ENCODE peak calls at places on chromosomes 11 and 22, in ten cellular contexts. X, S, Z, O, M, Y, U, N, R and L are unnamed samples.

GRCh38 chr11:34620202-34620601 is 691 bp upstream of the EHF start:
- DNase-seq in X (no peak), S (no peak), Z (no peak), O (no peak), M (no peak), Y (no peak), U (no peak), N (no peak), R (no peak), L (no peak)

GRCh38 chr22:35541254-35541748 is 670 bp downstream of the RASD2 start:
- DNase-seq in X (no peak), S (peak), Z (no peak), O (no peak), M (no peak), Y (peak), U (no peak), N (peak), R (no peak), L (no peak)

GRCh38 chr22:46007003-46007847 is 30.3 kb upstream of the WNT7B start:
- DNase-seq in X (peak), S (no peak), Z (peak), O (no peak), M (no peak), Y (peak), U (no peak), N (peak), R (peak), L (no peak)

GRCh38 chr22:50525991-50526848 is 822 bp upstream of the SCO2 start:
- DNase-seq in X (peak), S (peak), Z (peak), O (peak), M (peak), Y (peak), U (peak), N (peak), R (peak), L (peak)

GRCh38 chr11:121890377-121890776 is 225.6 kb downstream of the BLID start:
- DNase-seq in X (peak), S (no peak), Z (peak), O (no peak), M (no peak), Y (no peak), U (no peak), N (peak), R (peak), L (no peak)

GRCh38 chr22:36180038-36180880 is 19.7 kb upstream of the APOL3 start:
- DNase-seq in X (peak), S (peak), Z (peak), O (peak), M (peak), Y (peak), U (peak), N (peak), R (peak), L (peak)

GRCh38 chr22:27152033-27152432 is 494.6 kb downstream of the MIAT start:
- DNase-seq in X (no peak), S (no peak), Z (no peak), O (no peak), M (no peak), Y (no peak), U (no peak), N (no peak), R (no peak), L (no peak)

GRCh38 chr22:19549428-19549827 is 25.2 kb upstream of the CLDN5 start:
- DNase-seq in X (no peak), S (no peak), Z (no peak), O (no peak), M (no peak), Y (no peak), U (no peak), N (no peak), R (no peak), L (no peak)

GRCh38 chr22:38843716-38844660 is at the start of gene NPTXR:
- DNase-seq in X (peak), S (peak), Z (peak), O (no peak), M (peak), Y (peak), U (peak), N (peak), R (no peak), L (peak)

GRCh38 chr11:31827458-31828206 is 16.5 kb upstream of the PAX6 start:
- DNase-seq in X (peak), S (peak), Z (peak), O (no peak), M (no peak), Y (no peak), U (no peak), N (no peak), R (no peak), L (peak)

GRCh38 chr11:65417702-65418430 is 4.7 kb upstream of the NEAT1 start:
- DNase-seq in X (peak), S (no peak), Z (peak), O (no peak), M (no peak), Y (peak), U (peak), N (peak), R (peak), L (no peak)

GRCh38 chr11:15944460-15944859 is 411.9 kb downstream of the SOX6 start:
- DNase-seq in X (no peak), S (peak), Z (no peak), O (no peak), M (no peak), Y (no peak), U (no peak), N (no peak), R (no peak), L (no peak)

GRCh38 chr11:131932584-131933360 is 562.4 kb downstream of the NTM start:
- DNase-seq in X (no peak), S (no peak), Z (no peak), O (no peak), M (no peak), Y (no peak), U (no peak), N (no peak), R (no peak), L (no peak)

GRCh38 chr11:128776088-128776433 is 82.2 kb downstream of the FLI1 start:
- DNase-seq in X (no peak), S (no peak), Z (no peak), O (no peak), M (no peak), Y (no peak), U (no peak), N (no peak), R (peak), L (no peak)

GRCh38 chr22:39620924-39621690 is 50.6 kb downstream of the CACNA1I start:
- DNase-seq in X (no peak), S (no peak), Z (no peak), O (no peak), M (no peak), Y (no peak), U (no peak), N (no peak), R (no peak), L (no peak)

GRCh38 chr22:20084547-20085413 is 4.7 kb downstream of the DGCR8 start:
- DNase-seq in X (peak), S (peak), Z (peak), O (no peak), M (peak), Y (peak), U (peak), N (peak), R (no peak), L (peak)

GRCh38 chr22:36073476-36073875 is 44.9 kb upstream of the RBFOX2 start:
- DNase-seq in X (peak), S (no peak), Z (peak), O (no peak), M (no peak), Y (no peak), U (no peak), N (peak), R (no peak), L (no peak)

GRCh38 chr11:125433454-125434121 is 62.5 kb downstream of the FEZ1 start:
- DNase-seq in X (peak), S (peak), Z (peak), O (peak), M (peak), Y (peak), U (peak), N (peak), R (peak), L (peak)

GRCh38 chr22:37824674-37825641 is 1.8 kb downstream of the GALR3 start:
- DNase-seq in X (no peak), S (peak), Z (peak), O (no peak), M (no peak), Y (peak), U (no peak), N (peak), R (peak), L (no peak)

GRCh38 chr11:15288801-15289342 is 174.1 kb downstream of the INSC start:
- DNase-seq in X (no peak), S (no peak), Z (no peak), O (no peak), M (no peak), Y (peak), U (no peak), N (no peak), R (no peak), L (no peak)

GRCh38 chr11:10208045-10208674 is 85.9 kb downstream of the SBF2 start:
- DNase-seq in X (peak), S (peak), Z (peak), O (peak), M (peak), Y (peak), U (peak), N (peak), R (peak), L (peak)

GRCh38 chr22:22812031-22812905 is 75.3 kb upstream of the IGLL5 start:
- DNase-seq in X (no peak), S (no peak), Z (no peak), O (no peak), M (no peak), Y (no peak), U (no peak), N (no peak), R (no peak), L (no peak)

GRCh38 chr11:116512841-116513240 is 259.9 kb downstream of the BUD13 start:
- DNase-seq in X (no peak), S (no peak), Z (no peak), O (no peak), M (no peak), Y (no peak), U (no peak), N (no peak), R (no peak), L (no peak)

GRCh38 chr11:76173663-76174062 is 32.6 kb downstream of the WNT11 start:
- DNase-seq in X (no peak), S (no peak), Z (peak), O (no peak), M (no peak), Y (no peak), U (no peak), N (no peak), R (no peak), L (no peak)

GRCh38 chr11:131938321-131938751 is 567.9 kb downstream of the NTM start:
- DNase-seq in X (no peak), S (no peak), Z (peak), O (no peak), M (no peak), Y (no peak), U (no peak), N (no peak), R (no peak), L (no peak)

GRCh38 chr22:41380993-41381328 is 781 bp upstream of the TEF start:
- DNase-seq in X (peak), S (no peak), Z (peak), O (no peak), M (peak), Y (no peak), U (no peak), N (peak), R (peak), L (no peak)

GRCh38 chr22:20056161-20056560 is 23.9 kb upstream of the DGCR8 start:
- DNase-seq in X (no peak), S (no peak), Z (no peak), O (no peak), M (no peak), Y (no peak), U (no peak), N (no peak), R (no peak), L (no peak)

GRCh38 chr11:60740573-60740972 is 16.1 kb downstream of the MS4A18 start:
- DNase-seq in X (no peak), S (no peak), Z (no peak), O (no peak), M (no peak), Y (no peak), U (no peak), N (no peak), R (no peak), L (no peak)

GRCh38 chr11:130638048-130638447 is 189.6 kb downstream of the ADAMTS15 start:
- DNase-seq in X (peak), S (no peak), Z (no peak), O (no peak), M (no peak), Y (no peak), U (no peak), N (no peak), R (no peak), L (no peak)

GRCh38 chr11:109041876-109042275 is 377.0 kb downstream of the DDX10 start:
- DNase-seq in X (peak), S (no peak), Z (no peak), O (no peak), M (no peak), Y (no peak), U (no peak), N (peak), R (no peak), L (no peak)

GRCh38 chr22:30290679-30291333 is 1.5 kb upstream of the CASTOR1 start:
- DNase-seq in X (peak), S (peak), Z (peak), O (no peak), M (peak), Y (peak), U (no peak), N (peak), R (peak), L (peak)

GRCh38 chr11:62324738-62325556 is 12.3 kb upstream of the ASRGL1 start:
- DNase-seq in X (peak), S (peak), Z (no peak), O (peak), M (peak), Y (peak), U (peak), N (peak), R (peak), L (peak)

GRCh38 chr22:39745789-39746188 is 147.8 kb downstream of the ENTHD1 start:
- DNase-seq in X (no peak), S (no peak), Z (no peak), O (peak), M (no peak), Y (no peak), U (no peak), N (no peak), R (no peak), L (no peak)

DNA sequence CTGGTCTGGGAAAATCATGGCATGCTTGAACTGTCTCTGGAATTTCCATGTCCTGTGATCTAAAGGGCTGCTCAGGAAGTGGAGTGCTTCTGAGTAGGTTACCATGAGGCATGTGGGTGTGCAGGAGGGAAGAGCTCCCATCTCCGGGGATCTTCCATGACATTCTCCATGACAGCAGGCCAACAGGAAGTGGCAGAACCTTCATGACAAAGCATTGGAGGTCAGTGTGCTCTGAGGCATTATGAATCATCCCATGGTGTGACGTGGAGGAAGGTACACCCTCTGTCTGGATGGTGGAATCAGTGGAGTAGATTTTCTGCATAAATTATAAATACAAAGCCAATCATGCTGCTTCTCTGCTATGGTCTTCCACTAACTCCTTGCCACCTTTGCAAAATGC is 139.6 kb upstream of the E2F8 start:
- DNase-seq in X (peak), S (no peak), Z (peak), O (no peak), M (no peak), Y (no peak), U (no peak), N (peak), R (peak), L (no peak)
- H2AFZ ChIP-seq in X (peak), S (no peak), Z (peak), O (no peak), M (no peak), Y (peak), U (no peak), N (no peak), R (peak), L (no peak)

DNA sequence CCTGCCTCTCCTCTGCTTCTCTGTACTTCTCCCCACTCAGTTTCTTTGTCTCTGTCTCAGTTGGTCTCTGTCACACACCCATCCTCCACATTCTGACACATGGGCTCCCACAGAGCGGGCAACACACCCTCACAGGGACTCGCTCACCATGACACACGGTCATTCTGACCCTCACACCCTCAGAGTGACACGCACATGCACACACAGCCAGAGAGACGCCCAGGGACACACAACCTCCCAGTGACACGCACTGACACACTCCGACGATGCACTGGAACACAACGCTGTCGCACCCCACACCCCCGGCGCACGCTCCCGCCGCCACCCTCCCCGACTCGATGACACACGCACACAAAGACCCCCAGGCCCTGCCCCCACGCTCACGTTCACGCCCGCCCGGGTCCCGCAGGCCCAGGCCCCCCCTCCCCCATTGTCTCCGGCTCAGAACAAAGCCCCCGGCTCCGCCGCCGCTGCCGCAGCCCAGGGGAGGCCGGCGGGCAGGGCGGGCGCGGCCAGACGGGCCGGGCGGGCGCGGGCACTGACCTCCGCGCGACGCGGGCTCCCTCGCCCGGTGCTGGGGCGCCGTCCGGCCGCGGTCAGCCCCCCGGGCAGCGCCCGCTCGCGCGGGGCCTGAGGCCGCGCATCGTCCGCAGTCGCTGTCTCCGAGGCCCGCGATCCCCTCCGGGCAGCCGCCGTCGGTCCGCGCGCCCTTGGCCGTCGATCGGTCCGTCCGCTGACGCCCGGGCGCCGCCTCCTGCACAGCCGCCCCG is 404 bp downstream of the DCHS1 start:
- DNase-seq in X (peak), S (peak), Z (no peak), O (no peak), M (no peak), Y (peak), U (no peak), N (peak), R (no peak), L (no peak)
- H2AFZ ChIP-seq in X (no peak), S (no peak), Z (peak), O (no peak), M (no peak), Y (peak), U (no peak), N (peak), R (no peak), L (peak)

GRCh38 chr11:96335389-96335788 is 7.6 kb downstream of the MAML2 start:
- DNase-seq in X (peak), S (no peak), Z (no peak), O (no peak), M (no peak), Y (no peak), U (no peak), N (no peak), R (no peak), L (no peak)

GRCh38 chr11:96334219-96334618 is 8.8 kb downstream of the MAML2 start:
- DNase-seq in X (no peak), S (no peak), Z (no peak), O (no peak), M (no peak), Y (no peak), U (no peak), N (no peak), R (no peak), L (no peak)

GRCh38 chr11:96331556-96332168 is 11.3 kb downstream of the MAML2 start:
- DNase-seq in X (no peak), S (no peak), Z (no peak), O (no peak), M (no peak), Y (no peak), U (no peak), N (peak), R (no peak), L (no peak)

GRCh38 chr11:96332236-96332761 is 10.7 kb downstream of the MAML2 start:
- DNase-seq in X (peak), S (peak), Z (no peak), O (no peak), M (peak), Y (no peak), U (no peak), N (peak), R (no peak), L (no peak)

DNA sequence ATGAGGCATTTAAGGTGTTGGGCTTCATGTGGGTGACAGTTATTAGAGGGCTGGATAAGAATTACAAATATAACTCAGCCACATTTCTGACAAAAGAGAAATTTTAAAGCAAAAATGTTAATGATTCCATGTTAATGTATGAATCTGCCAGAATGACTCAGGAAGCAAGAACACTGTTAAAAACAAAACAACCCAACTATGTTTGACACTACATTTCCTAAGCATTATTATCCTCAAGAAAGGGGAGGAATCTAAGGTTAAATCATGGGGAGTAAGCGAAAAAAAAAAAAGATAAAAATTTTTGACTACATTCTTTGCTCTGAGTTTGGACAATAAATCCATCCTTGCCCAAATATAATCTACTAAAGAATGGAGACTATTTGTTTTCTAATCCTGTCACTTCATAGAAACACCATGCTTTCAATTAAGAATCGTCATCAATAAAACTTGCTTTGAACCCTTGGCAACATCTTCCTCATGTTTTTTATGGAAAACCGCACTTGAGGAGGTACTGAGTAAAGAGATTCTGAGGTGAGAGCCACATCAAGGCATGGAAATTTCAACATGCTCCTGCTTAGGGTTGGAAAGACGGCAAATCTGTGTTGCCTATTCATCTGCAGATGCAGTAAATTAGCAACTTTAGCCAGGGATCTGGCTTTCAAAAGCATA is 9.8 kb downstream of the MAML2 start:
- DNase-seq in X (no peak), S (no peak), Z (peak), O (no peak), M (no peak), Y (no peak), U (no peak), N (peak), R (no peak), L (no peak)
- H2AFZ ChIP-seq in X (no peak), S (no peak), Z (no peak), O (no peak), M (no peak), Y (no peak), U (peak), N (no peak), R (no peak), L (no peak)

GRCh38 chr11:78564889-78565467 is 9.7 kb downstream of the NARS2 start:
- DNase-seq in X (no peak), S (no peak), Z (no peak), O (no peak), M (no peak), Y (no peak), U (no peak), N (peak), R (no peak), L (no peak)

GRCh38 chr11:78560826-78561484 is 13.7 kb downstream of the NARS2 start:
- DNase-seq in X (no peak), S (no peak), Z (peak), O (no peak), M (peak), Y (no peak), U (no peak), N (peak), R (no peak), L (no peak)

GRCh38 chr11:78564037-78564888 is 10.4 kb downstream of the NARS2 start:
- DNase-seq in X (peak), S (peak), Z (peak), O (peak), M (peak), Y (peak), U (peak), N (peak), R (peak), L (peak)

GRCh38 chr11:78560066-78560597 is 14.5 kb downstream of the NARS2 start:
- DNase-seq in X (no peak), S (no peak), Z (no peak), O (no peak), M (no peak), Y (peak), U (no peak), N (no peak), R (no peak), L (no peak)

DNA sequence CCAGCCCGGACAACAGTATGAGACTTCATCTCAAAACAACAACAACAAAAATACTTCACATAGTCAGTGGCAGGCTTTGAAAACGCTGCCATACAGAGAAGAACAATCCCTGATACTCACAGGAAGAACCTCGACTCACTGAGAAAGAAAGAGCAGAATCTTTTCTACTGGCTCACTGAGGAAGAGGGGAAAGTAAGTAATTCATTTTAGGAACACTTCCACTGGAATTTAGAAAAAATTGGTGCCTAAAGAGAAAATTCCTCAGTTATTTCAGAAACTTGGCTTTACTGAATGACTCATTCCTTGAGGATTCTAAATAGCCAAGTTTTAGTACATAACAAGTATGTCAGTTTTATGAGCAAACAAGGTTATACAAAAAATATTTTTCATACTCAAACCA is 12.3 kb downstream of the NARS2 start:
- DNase-seq in X (peak), S (peak), Z (peak), O (no peak), M (no peak), Y (no peak), U (no peak), N (peak), R (no peak), L (no peak)
- H2AFZ ChIP-seq in X (peak), S (no peak), Z (peak), O (no peak), M (no peak), Y (peak), U (no peak), N (peak), R (no peak), L (no peak)